ENCODE peak calls at places on chromosomes 13 and 19, in seven cellular contexts. One of them, this sample, is unnamed.

GRCh38 chr13:42906257-42906656 is 85.8 kb downstream of the EPSTI1 start:
- DNase-seq in AG10803: no peak
- DNase-seq in cardiac fibroblast: no peak
- DNase-seq in PC-3: no peak
- DNase-seq in GM23338: no peak
- DNase-seq in fibroblast of pulmonary artery: no peak
- DNase-seq in Calu3: no peak
- DNase-seq in this sample: no peak

GRCh38 chr13:40922437-40923040 is 96.6 kb downstream of the ELF1 start:
- DNase-seq in AG10803: no peak
- DNase-seq in cardiac fibroblast: no peak
- DNase-seq in PC-3: no peak
- DNase-seq in GM23338: peak; percentile 40
- DNase-seq in fibroblast of pulmonary artery: no peak
- DNase-seq in Calu3: no peak
- DNase-seq in this sample: no peak

GRCh38 chr13:97659602-97660001 is 225.6 kb downstream of the RAP2A start:
- DNase-seq in AG10803: peak; percentile 11
- DNase-seq in cardiac fibroblast: peak; percentile 52
- DNase-seq in PC-3: no peak
- DNase-seq in GM23338: peak; percentile 30
- DNase-seq in fibroblast of pulmonary artery: peak; percentile 56
- DNase-seq in Calu3: no peak
- DNase-seq in this sample: no peak

GRCh38 chr19:10846500-10847202 is 1.6 kb upstream of the C19orf38 start:
- DNase-seq in AG10803: no peak
- DNase-seq in cardiac fibroblast: no peak
- DNase-seq in PC-3: no peak
- DNase-seq in GM23338: no peak
- DNase-seq in fibroblast of pulmonary artery: no peak
- DNase-seq in Calu3: no peak
- DNase-seq in this sample: no peak

GRCh38 chr19:8615813-8616596 is 5.5 kb upstream of the ADAMTS10 start:
- DNase-seq in AG10803: peak; percentile 48
- DNase-seq in cardiac fibroblast: peak; percentile 65
- DNase-seq in PC-3: peak; percentile 84
- DNase-seq in GM23338: peak; percentile 79
- DNase-seq in fibroblast of pulmonary artery: peak; percentile 69
- DNase-seq in Calu3: peak; percentile 61
- DNase-seq in this sample: peak; percentile 46

GRCh38 chr13:26515721-26516120 is 41.8 kb upstream of the WASF3 start:
- DNase-seq in AG10803: no peak
- DNase-seq in cardiac fibroblast: no peak
- DNase-seq in PC-3: no peak
- DNase-seq in GM23338: no peak
- DNase-seq in fibroblast of pulmonary artery: no peak
- DNase-seq in Calu3: no peak
- DNase-seq in this sample: no peak

GRCh38 chr19:4337906-4338440 is 654 bp downstream of the STAP2 start:
- DNase-seq in AG10803: peak; percentile 25
- DNase-seq in cardiac fibroblast: peak; percentile 39
- DNase-seq in PC-3: peak; percentile 15
- DNase-seq in GM23338: peak; percentile 51
- DNase-seq in fibroblast of pulmonary artery: peak; percentile 54
- DNase-seq in Calu3: no peak
- DNase-seq in this sample: no peak

GRCh38 chr13:51737609-51738008 is 66.4 kb downstream of the DHRS12 start:
- DNase-seq in AG10803: no peak
- DNase-seq in cardiac fibroblast: no peak
- DNase-seq in PC-3: no peak
- DNase-seq in GM23338: no peak
- DNase-seq in fibroblast of pulmonary artery: no peak
- DNase-seq in Calu3: no peak
- DNase-seq in this sample: no peak

GRCh38 chr19:41307090-41307875 is 2.7 kb upstream of the CCDC97 start:
- DNase-seq in AG10803: no peak
- DNase-seq in cardiac fibroblast: no peak
- DNase-seq in PC-3: no peak
- DNase-seq in GM23338: no peak
- DNase-seq in fibroblast of pulmonary artery: no peak
- DNase-seq in Calu3: no peak
- DNase-seq in this sample: no peak

GRCh38 chr19:39407394-39407643 is 672 bp downstream of the ZFP36 start:
- DNase-seq in AG10803: peak; percentile 43
- DNase-seq in cardiac fibroblast: no peak
- DNase-seq in PC-3: no peak
- DNase-seq in GM23338: no peak
- DNase-seq in fibroblast of pulmonary artery: no peak
- DNase-seq in Calu3: no peak
- DNase-seq in this sample: no peak

GRCh38 chr13:48527955-48528354 is 4.9 kb downstream of the RCBTB2 start:
- DNase-seq in AG10803: no peak
- DNase-seq in cardiac fibroblast: no peak
- DNase-seq in PC-3: no peak
- DNase-seq in GM23338: no peak
- DNase-seq in fibroblast of pulmonary artery: no peak
- DNase-seq in Calu3: no peak
- DNase-seq in this sample: no peak

GRCh38 chr13:60467098-60467497 is 70.1 kb downstream of the TDRD3 start:
- DNase-seq in AG10803: no peak
- DNase-seq in cardiac fibroblast: no peak
- DNase-seq in PC-3: no peak
- DNase-seq in GM23338: no peak
- DNase-seq in fibroblast of pulmonary artery: no peak
- DNase-seq in Calu3: no peak
- DNase-seq in this sample: no peak

GRCh38 chr19:54464044-54464623 is 556 bp upstream of the LENG9 start:
- DNase-seq in AG10803: peak; percentile 49
- DNase-seq in cardiac fibroblast: peak; percentile 87
- DNase-seq in PC-3: peak; percentile 97
- DNase-seq in GM23338: peak; percentile 100
- DNase-seq in fibroblast of pulmonary artery: peak; percentile 90
- DNase-seq in Calu3: peak; percentile 99
- DNase-seq in this sample: peak; percentile 68

GRCh38 chr13:98576215-98576945 is 527 bp downstream of the STK24 start:
- DNase-seq in AG10803: peak; percentile 22
- DNase-seq in cardiac fibroblast: peak; percentile 21
- DNase-seq in PC-3: no peak
- DNase-seq in GM23338: peak; percentile 57
- DNase-seq in fibroblast of pulmonary artery: no peak
- DNase-seq in Calu3: peak; percentile 7
- DNase-seq in this sample: peak; percentile 49

GRCh38 chr19:36151144-36152051 is 849 bp downstream of the COX7A1 start:
- DNase-seq in AG10803: no peak
- DNase-seq in cardiac fibroblast: peak; percentile 34
- DNase-seq in PC-3: no peak
- DNase-seq in GM23338: peak; percentile 89
- DNase-seq in fibroblast of pulmonary artery: peak; percentile 17
- DNase-seq in Calu3: no peak
- DNase-seq in this sample: no peak

GRCh38 chr19:46241676-46242075 is 12.1 kb downstream of the IGFL1 start:
- DNase-seq in AG10803: no peak
- DNase-seq in cardiac fibroblast: no peak
- DNase-seq in PC-3: no peak
- DNase-seq in GM23338: no peak
- DNase-seq in fibroblast of pulmonary artery: no peak
- DNase-seq in Calu3: no peak
- DNase-seq in this sample: no peak

GRCh38 chr19:1455002-1455335 is 5.0 kb downstream of the APC2 start:
- DNase-seq in AG10803: no peak
- DNase-seq in cardiac fibroblast: no peak
- DNase-seq in PC-3: peak; percentile 49
- DNase-seq in GM23338: no peak
- DNase-seq in fibroblast of pulmonary artery: no peak
- DNase-seq in Calu3: no peak
- DNase-seq in this sample: no peak

GRCh38 chr19:42143341-42144234 is 11.3 kb upstream of the POU2F2 start:
- DNase-seq in AG10803: no peak
- DNase-seq in cardiac fibroblast: peak; percentile 52
- DNase-seq in PC-3: peak; percentile 28
- DNase-seq in GM23338: peak; percentile 87
- DNase-seq in fibroblast of pulmonary artery: peak; percentile 58
- DNase-seq in Calu3: no peak
- DNase-seq in this sample: peak; percentile 68

GRCh38 chr19:8638078-8638619 is 7.7 kb downstream of the NFILZ start:
- DNase-seq in AG10803: peak; percentile 61
- DNase-seq in cardiac fibroblast: peak; percentile 33
- DNase-seq in PC-3: peak; percentile 67
- DNase-seq in GM23338: no peak
- DNase-seq in fibroblast of pulmonary artery: peak; percentile 36
- DNase-seq in Calu3: peak; percentile 36
- DNase-seq in this sample: no peak

GRCh38 chr13:104314926-104315535 is 1248.8 kb upstream of the SLC10A2 start:
- DNase-seq in AG10803: no peak
- DNase-seq in cardiac fibroblast: no peak
- DNase-seq in PC-3: peak; percentile 45
- DNase-seq in GM23338: no peak
- DNase-seq in fibroblast of pulmonary artery: no peak
- DNase-seq in Calu3: no peak
- DNase-seq in this sample: no peak

GRCh38 chr19:2983351-2984195 is 6.2 kb downstream of the TLE6 start:
- DNase-seq in AG10803: peak; percentile 96
- DNase-seq in cardiac fibroblast: peak; percentile 93
- DNase-seq in PC-3: peak; percentile 44
- DNase-seq in GM23338: peak; percentile 93
- DNase-seq in fibroblast of pulmonary artery: peak; percentile 77
- DNase-seq in Calu3: peak; percentile 13
- DNase-seq in this sample: peak; percentile 40

GRCh38 chr19:6138511-6138910 is 3.0 kb downstream of the ACSBG2 start:
- DNase-seq in AG10803: no peak
- DNase-seq in cardiac fibroblast: no peak
- DNase-seq in PC-3: no peak
- DNase-seq in GM23338: no peak
- DNase-seq in fibroblast of pulmonary artery: no peak
- DNase-seq in Calu3: no peak
- DNase-seq in this sample: no peak

GRCh38 chr19:6133231-6133630 is 2.2 kb upstream of the ACSBG2 start:
- DNase-seq in AG10803: no peak
- DNase-seq in cardiac fibroblast: no peak
- DNase-seq in PC-3: no peak
- DNase-seq in GM23338: no peak
- DNase-seq in fibroblast of pulmonary artery: no peak
- DNase-seq in Calu3: no peak
- DNase-seq in this sample: no peak

GRCh38 chr19:6141217-6141616 is 5.8 kb downstream of the ACSBG2 start:
- DNase-seq in AG10803: no peak
- DNase-seq in cardiac fibroblast: no peak
- DNase-seq in PC-3: no peak
- DNase-seq in GM23338: no peak
- DNase-seq in fibroblast of pulmonary artery: no peak
- DNase-seq in Calu3: no peak
- DNase-seq in this sample: no peak

GRCh38 chr19:6135367-6135766 is at the start of gene ACSBG2:
- DNase-seq in AG10803: no peak
- DNase-seq in cardiac fibroblast: no peak
- DNase-seq in PC-3: no peak
- DNase-seq in GM23338: peak; percentile 7
- DNase-seq in fibroblast of pulmonary artery: no peak
- DNase-seq in Calu3: no peak
- DNase-seq in this sample: no peak

DNA sequence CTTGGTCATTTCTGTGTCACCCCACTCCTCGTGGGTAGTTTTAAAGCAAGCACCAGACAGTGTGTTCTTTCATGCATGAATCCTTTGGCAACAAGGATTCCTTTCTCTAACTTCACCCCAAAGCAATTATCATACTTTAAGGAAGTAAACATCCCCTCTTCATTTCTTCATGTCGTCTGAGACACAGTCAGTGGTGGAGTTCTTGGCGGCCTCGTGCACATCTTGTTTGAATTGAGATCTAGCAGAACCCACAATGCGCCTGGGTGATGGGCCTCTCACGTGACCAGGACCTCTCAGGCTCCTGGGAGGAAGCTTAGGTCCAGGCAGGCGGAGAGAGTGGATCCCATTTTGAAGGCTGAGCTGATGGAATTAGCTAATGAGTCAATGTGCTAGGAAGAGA is 2.6 kb downstream of the ACSBG2 start:
- DNase-seq in AG10803: peak; percentile 65
- DNase-seq in cardiac fibroblast: no peak
- DNase-seq in PC-3: no peak
- DNase-seq in GM23338: no peak
- DNase-seq in fibroblast of pulmonary artery: no peak
- DNase-seq in Calu3: no peak
- DNase-seq in this sample: no peak
- TF ChIP-seq CTCF in AG10803: no peak
- TF ChIP-seq CTCF in cardiac fibroblast: no peak
- TF ChIP-seq CTCF in PC-3: no peak
- TF ChIP-seq CTCF in GM23338: no peak
- TF ChIP-seq CTCF in fibroblast of pulmonary artery: no peak
- TF ChIP-seq CTCF in Calu3: no peak
- TF ChIP-seq CTCF in this sample: no peak

DNA sequence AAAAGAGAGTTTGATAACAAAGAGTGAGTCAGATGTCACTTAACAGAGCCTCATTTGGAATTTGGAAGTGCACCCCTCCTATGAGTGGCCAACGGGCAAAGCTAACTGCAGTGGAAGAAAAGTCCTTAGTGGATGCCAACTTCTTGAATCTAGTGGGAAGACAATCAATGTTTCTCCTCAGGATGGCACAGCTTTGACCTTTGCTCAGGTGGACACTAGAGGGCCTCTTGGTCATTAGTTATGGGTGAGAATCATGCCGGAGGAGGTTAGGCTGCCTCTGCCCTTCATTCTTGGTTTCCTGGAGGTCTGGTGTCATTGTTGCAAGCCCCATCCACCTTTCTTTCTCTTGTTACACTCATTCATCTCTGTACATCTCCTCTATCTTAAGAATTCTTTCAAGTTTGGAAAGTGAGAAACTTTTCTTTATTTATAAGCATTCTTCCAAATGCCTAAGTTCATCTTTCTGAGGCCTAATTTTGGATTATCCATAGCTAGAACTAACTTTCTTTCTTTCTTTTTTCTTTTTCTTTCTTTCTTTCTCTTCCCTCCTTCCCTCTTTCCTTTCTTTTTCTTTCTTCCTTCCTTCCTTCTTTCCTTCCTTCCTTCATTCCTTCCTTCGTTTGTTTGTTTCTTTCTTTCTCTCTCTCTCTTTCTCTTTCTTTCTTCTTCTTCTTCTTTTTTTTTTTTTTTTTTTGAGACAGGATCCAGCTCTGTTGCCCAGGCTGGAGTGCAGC is 327.2 kb upstream of the TSHZ3 start:
- DNase-seq in AG10803: no peak
- DNase-seq in cardiac fibroblast: peak; percentile 6
- DNase-seq in PC-3: no peak
- DNase-seq in GM23338: peak; percentile 71
- DNase-seq in fibroblast of pulmonary artery: no peak
- DNase-seq in Calu3: no peak
- DNase-seq in this sample: no peak
- TF ChIP-seq CTCF in AG10803: peak; percentile 9
- TF ChIP-seq CTCF in cardiac fibroblast: no peak
- TF ChIP-seq CTCF in PC-3: no peak
- TF ChIP-seq CTCF in GM23338: peak; percentile 63
- TF ChIP-seq CTCF in fibroblast of pulmonary artery: no peak
- TF ChIP-seq CTCF in Calu3: no peak
- TF ChIP-seq CTCF in this sample: peak; percentile 34

GRCh38 chr13:22740264-22740663 is 440.5 kb upstream of the SGCG start:
- DNase-seq in AG10803: no peak
- DNase-seq in cardiac fibroblast: no peak
- DNase-seq in PC-3: peak; percentile 3
- DNase-seq in GM23338: peak; percentile 70
- DNase-seq in fibroblast of pulmonary artery: no peak
- DNase-seq in Calu3: no peak
- DNase-seq in this sample: no peak
- TF ChIP-seq CTCF in AG10803: no peak
- TF ChIP-seq CTCF in cardiac fibroblast: no peak
- TF ChIP-seq CTCF in PC-3: peak; percentile 26
- TF ChIP-seq CTCF in GM23338: peak; percentile 86
- TF ChIP-seq CTCF in fibroblast of pulmonary artery: no peak
- TF ChIP-seq CTCF in Calu3: no peak
- TF ChIP-seq CTCF in this sample: peak; percentile 17

GRCh38 chr13:74258951-74259350 is 124.7 kb upstream of the KLF12 start:
- DNase-seq in AG10803: no peak
- DNase-seq in cardiac fibroblast: no peak
- DNase-seq in PC-3: no peak
- DNase-seq in GM23338: no peak
- DNase-seq in fibroblast of pulmonary artery: no peak
- DNase-seq in Calu3: no peak
- DNase-seq in this sample: no peak
- TF ChIP-seq CTCF in AG10803: no peak
- TF ChIP-seq CTCF in cardiac fibroblast: no peak
- TF ChIP-seq CTCF in PC-3: no peak
- TF ChIP-seq CTCF in GM23338: no peak
- TF ChIP-seq CTCF in fibroblast of pulmonary artery: no peak
- TF ChIP-seq CTCF in Calu3: no peak
- TF ChIP-seq CTCF in this sample: no peak

This sample was measured in progenitor cell of endocrine pancreas.